ENCODE peak calls at places on chromosomes 16 and 17, in seven cellular contexts. K, W, Q, V, E, M and I are unnamed samples.

GRCh38 chr17:21098934-21099687 is 27.7 kb upstream of the DHRS7B start:
- DNase-seq in K (peak), W (no peak), Q (peak), V (peak), E (peak), M (peak), I (peak)

GRCh38 chr17:66527335-66527734 is 224.9 kb downstream of the PRKCA start:
- DNase-seq in K (no peak), W (no peak), Q (no peak), V (no peak), E (no peak), M (no peak), I (no peak)

GRCh38 chr16:80616362-80616761 is 75.6 kb downstream of the DYNLRB2 start:
- DNase-seq in K (no peak), W (no peak), Q (no peak), V (no peak), E (no peak), M (no peak), I (no peak)

GRCh38 chr16:81558077-81558443 is 113.5 kb downstream of the CMIP start:
- DNase-seq in K (no peak), W (no peak), Q (peak), V (no peak), E (no peak), M (no peak), I (no peak)

GRCh38 chr16:22868859-22869258 is 54.9 kb downstream of the HS3ST2 start:
- DNase-seq in K (no peak), W (no peak), Q (no peak), V (no peak), E (no peak), M (no peak), I (no peak)

GRCh38 chr17:73835605-73836004 is 191.4 kb upstream of the SDK2 start:
- DNase-seq in K (no peak), W (no peak), Q (no peak), V (no peak), E (no peak), M (no peak), I (no peak)

GRCh38 chr17:9256361-9256943 is 235.1 kb downstream of the NTN1 start:
- DNase-seq in K (no peak), W (no peak), Q (no peak), V (no peak), E (no peak), M (no peak), I (no peak)

GRCh38 chr16:48862087-48862532 is 252.1 kb upstream of the N4BP1 start:
- DNase-seq in K (no peak), W (no peak), Q (no peak), V (no peak), E (peak), M (peak), I (no peak)

GRCh38 chr17:16521070-16521727 is 29.2 kb upstream of the LRRC75A start:
- DNase-seq in K (peak), W (peak), Q (no peak), V (peak), E (peak), M (peak), I (peak)

GRCh38 chr16:3276679-3277078 is 6.6 kb upstream of the ZNF263 start:
- DNase-seq in K (no peak), W (no peak), Q (no peak), V (no peak), E (no peak), M (no peak), I (no peak)

GRCh38 chr16:3274947-3275346 is 8.3 kb upstream of the ZNF263 start:
- DNase-seq in K (no peak), W (no peak), Q (no peak), V (no peak), E (no peak), M (no peak), I (no peak)

GRCh38 chr16:3274490-3274889 is 8.8 kb upstream of the ZNF263 start:
- DNase-seq in K (no peak), W (no peak), Q (no peak), V (no peak), E (no peak), M (no peak), I (no peak)
- H3K4me3 ChIP-seq in K (no peak), W (no peak), Q (no peak), V (no peak), E (no peak), M (no peak), I (no peak)

GRCh38 chr17:47693667-47694017 is 319 bp upstream of the TBKBP1 start:
- DNase-seq in K (no peak), W (no peak), Q (peak), V (no peak), E (no peak), M (no peak), I (no peak)
- TF ChIP-seq CTCF in K (no peak), W (no peak), Q (no peak), V (no peak), E (no peak), M (no peak), I (no peak)

GRCh38 chr17:44384823-44385286 is 4.6 kb downstream of the ITGA2B start:
- DNase-seq in K (no peak), W (no peak), Q (peak), V (no peak), E (no peak), M (peak), I (no peak)

GRCh38 chr17:44383861-44384260 is 5.6 kb downstream of the ITGA2B start:
- DNase-seq in K (no peak), W (no peak), Q (peak), V (no peak), E (no peak), M (no peak), I (no peak)

GRCh38 chr17:44385287-44386181 is 3.9 kb downstream of the ITGA2B start:
- DNase-seq in K (peak), W (peak), Q (peak), V (peak), E (peak), M (peak), I (no peak)

GRCh38 chr17:44383363-44383762 is 6.1 kb downstream of the ITGA2B start:
- DNase-seq in K (no peak), W (no peak), Q (peak), V (no peak), E (no peak), M (no peak), I (no peak)

DNA sequence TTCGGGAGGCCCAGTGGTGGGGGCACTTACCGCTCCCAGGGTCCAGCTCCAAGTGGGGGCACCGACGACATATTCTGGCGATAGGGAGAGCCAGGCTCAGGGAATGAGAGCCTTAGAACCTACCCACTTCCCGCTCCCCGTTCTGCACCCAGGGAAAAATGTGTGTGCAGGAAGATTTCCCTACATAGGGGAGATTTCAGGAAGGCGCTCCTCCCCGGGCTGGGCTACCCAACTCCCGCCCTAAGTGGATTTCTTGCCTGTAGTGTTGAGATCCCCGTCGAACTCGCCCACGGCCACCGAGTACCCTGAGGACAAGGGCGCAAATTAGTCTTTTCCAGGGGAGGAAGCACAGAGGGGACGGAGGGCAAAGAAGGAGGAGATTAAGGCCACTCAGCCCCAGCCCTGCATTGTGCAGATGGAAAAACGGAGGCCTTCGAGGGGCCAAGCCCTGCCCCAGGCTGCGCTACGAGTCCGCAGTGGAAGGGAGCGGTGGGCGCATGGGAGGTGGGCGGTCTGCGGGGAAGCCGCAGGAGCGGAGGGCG is 5.1 kb downstream of the ITGA2B start:
- DNase-seq in K (no peak), W (no peak), Q (peak), V (no peak), E (no peak), M (no peak), I (no peak)
- H3K4me3 ChIP-seq in K (no peak), W (no peak), Q (no peak), V (peak), E (no peak), M (peak), I (no peak)

GRCh38 chr16:10349851-10350250 is 36.0 kb upstream of the ATF7IP2 start:
- DNase-seq in K (no peak), W (no peak), Q (no peak), V (no peak), E (no peak), M (no peak), I (no peak)
- TF ChIP-seq CTCF in K (no peak), W (no peak), Q (no peak), V (no peak), E (no peak), M (no peak), I (no peak)

DNA sequence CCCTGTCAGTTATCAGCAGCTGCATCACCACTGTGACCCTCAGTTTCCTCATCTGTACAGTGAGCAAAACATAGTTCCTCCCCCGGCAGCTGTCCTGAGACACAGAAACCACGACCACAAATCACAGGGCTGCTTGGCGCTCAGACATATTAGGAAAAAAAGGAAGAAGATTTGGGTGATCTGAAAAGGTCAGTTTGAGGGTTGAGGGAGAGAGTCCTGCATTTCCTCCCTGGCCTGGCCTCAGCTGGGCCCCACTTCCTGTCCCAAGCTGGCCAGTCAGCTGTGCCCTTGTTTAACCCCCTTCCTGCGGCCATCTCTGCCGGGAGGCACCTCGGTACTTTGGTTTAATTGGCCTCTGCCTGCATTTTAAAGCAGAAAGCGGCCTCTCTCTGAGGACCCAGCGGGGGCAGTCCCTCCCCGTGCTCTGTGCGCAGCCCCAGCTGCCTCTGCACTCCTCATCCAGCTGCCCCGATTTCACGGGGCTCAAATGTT is 24.0 kb upstream of the CIBAR2 start:
- DNase-seq in K (no peak), W (no peak), Q (peak), V (no peak), E (no peak), M (no peak), I (no peak)
- H3K4me3 ChIP-seq in K (no peak), W (no peak), Q (no peak), V (peak), E (no peak), M (no peak), I (no peak)

GRCh38 chr16:87421369-87421912 is 29.3 kb downstream of the MAP1LC3B start:
- DNase-seq in K (no peak), W (no peak), Q (no peak), V (no peak), E (no peak), M (no peak), I (no peak)

GRCh38 chr16:87422106-87422505 is 30.0 kb downstream of the MAP1LC3B start:
- DNase-seq in K (no peak), W (no peak), Q (no peak), V (no peak), E (no peak), M (no peak), I (no peak)

GRCh38 chr16:87418644-87419043 is 26.5 kb downstream of the MAP1LC3B start:
- DNase-seq in K (no peak), W (peak), Q (no peak), V (no peak), E (no peak), M (no peak), I (no peak)

GRCh38 chr16:87419971-87420370 is 27.8 kb downstream of the MAP1LC3B start:
- DNase-seq in K (no peak), W (no peak), Q (no peak), V (no peak), E (no peak), M (no peak), I (no peak)

DNA sequence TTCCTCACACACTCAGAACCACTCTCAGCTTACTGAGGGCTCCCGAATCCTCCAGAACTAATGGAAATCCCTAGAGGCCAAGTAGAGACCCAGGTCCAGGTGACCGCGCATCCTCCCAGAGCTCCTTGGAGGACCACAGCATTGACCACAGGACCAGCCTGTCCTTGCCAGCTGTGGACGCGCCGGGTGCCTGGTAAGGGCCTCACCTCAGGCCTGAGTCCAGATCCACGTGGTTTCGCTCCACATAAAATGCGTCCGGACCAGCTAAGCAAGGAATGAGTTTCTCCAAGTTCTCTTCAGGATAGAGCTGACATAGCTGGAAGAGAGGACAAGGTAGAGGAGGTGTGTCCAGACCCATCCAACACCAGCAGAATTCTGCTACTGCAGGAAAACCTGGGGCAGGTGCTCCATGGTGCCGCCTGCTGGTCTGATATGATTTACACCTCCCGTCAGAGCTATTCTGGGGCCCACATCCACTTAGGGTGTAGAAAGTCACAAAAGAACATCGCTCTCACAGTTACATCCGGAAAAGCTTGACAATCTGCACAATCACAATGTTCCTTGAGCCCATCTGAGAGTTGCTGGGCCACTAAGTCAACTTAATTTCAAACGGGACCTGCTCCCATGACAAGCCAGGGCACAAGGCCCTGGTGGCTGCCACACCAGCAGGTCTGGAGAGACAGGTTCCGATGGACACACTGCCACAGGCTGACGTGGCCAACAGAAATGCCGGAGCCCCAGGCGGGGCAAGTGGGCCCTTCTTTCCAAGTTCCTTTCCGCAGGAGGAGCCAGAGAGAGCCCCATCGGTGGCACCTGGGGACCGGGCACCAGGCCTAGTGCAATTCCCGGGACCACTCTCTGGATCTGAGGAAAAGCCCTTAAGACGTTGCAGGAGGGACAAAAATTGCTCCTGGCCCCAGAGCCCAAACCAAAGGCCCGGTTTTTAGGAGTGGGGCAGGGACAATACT is 28.5 kb downstream of the MAP1LC3B start:
- DNase-seq in K (no peak), W (no peak), Q (no peak), V (no peak), E (no peak), M (no peak), I (no peak)
- TF ChIP-seq CTCF in K (peak), W (no peak), Q (no peak), V (no peak), E (peak), M (peak), I (peak)